ENCODE peak calls at places on chromosomes 5 and 9, in five cellular contexts. C is thoracic aorta, F is cardiac muscle cell, G is neural progenitor cell, P is IMR-90. H is an unnamed sample.
A peak's percentile ranks its signal among the peaks of the same experiment; 100 is the strongest.

GRCh38 chr5:74567351-74567870 is 73.1 kb downstream of the ENC1 start:
- DNase-seq in C (no peak), F (no peak), G (no peak), P (no peak), H (no peak)

GRCh38 chr5:120465281-120465961 is 1.3 kb downstream of the PRR16 start:
- DNase-seq in C (no peak), F (peak; percentile 65), G (peak; percentile 73), P (peak; percentile 64), H (peak; percentile 65)

GRCh38 chr9:122819791-122820489 is 8.4 kb downstream of the PDCL start:
- DNase-seq in C (no peak), F (no peak), G (no peak), P (peak; percentile 78), H (no peak)

GRCh38 chr9:10961883-10962282 is 349.1 kb upstream of the PTPRD start:
- DNase-seq in C (no peak), F (no peak), G (no peak), P (no peak), H (no peak)

GRCh38 chr5:177595991-177596774 is 3.7 kb upstream of the B4GALT7 start:
- DNase-seq in C (no peak), F (no peak), G (no peak), P (no peak), H (no peak)

GRCh38 chr9:129235931-129236331 is 57.9 kb upstream of the IER5L start:
- DNase-seq in C (no peak), F (no peak), G (no peak), P (no peak), H (no peak)

GRCh38 chr9:122036988-122037387 is 56.1 kb downstream of the TTLL11 start:
- DNase-seq in C (no peak), F (no peak), G (no peak), P (peak; percentile 68), H (no peak)

GRCh38 chr5:3007577-3007976 is 256.1 kb upstream of the IRX2 start:
- DNase-seq in C (no peak), F (no peak), G (no peak), P (no peak), H (no peak)

GRCh38 chr5:152193391-152194107 is 211.5 kb downstream of the NMUR2 start:
- DNase-seq in C (no peak), F (no peak), G (no peak), P (no peak), H (no peak)

GRCh38 chr5:58444805-58445204 is 15.1 kb downstream of the PLK2 start:
- DNase-seq in C (no peak), F (no peak), G (no peak), P (no peak), H (no peak)

GRCh38 chr5:10661401-10661800 is 97.5 kb downstream of the ANKRD33B start:
- DNase-seq in C (no peak), F (no peak), G (no peak), P (no peak), H (no peak)

GRCh38 chr9:38004809-38005560 is 64.0 kb downstream of the SHB start:
- DNase-seq in C (no peak), F (no peak), G (no peak), P (no peak), H (no peak)

GRCh38 chr9:114910541-114910940 is 19.9 kb downstream of the TNFSF8 start:
- DNase-seq in C (no peak), F (no peak), G (no peak), P (no peak), H (no peak)

DNA sequence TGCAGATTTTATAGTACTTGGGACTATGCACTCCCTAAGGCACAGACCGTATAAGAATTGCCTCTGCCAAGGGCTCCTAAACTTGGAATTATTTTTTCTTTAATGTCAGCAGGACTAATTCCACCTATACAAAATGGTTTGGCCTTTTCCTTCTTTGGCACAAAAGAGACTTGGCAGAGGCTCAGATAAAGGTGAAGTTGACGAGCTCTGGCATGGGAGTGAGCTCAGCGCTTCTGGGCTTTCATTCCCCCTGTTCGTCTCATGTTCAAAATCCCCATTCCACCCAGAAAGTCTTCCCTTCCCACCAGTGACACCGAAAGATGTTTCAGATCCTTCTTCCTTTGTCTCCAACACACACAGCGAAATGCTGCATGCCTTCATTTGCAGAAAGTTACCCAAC is 61.2 kb downstream of the F2RL2 start:
- DNase-seq in C (no peak), F (no peak), G (no peak), P (no peak), H (no peak)
- H3K27ac ChIP-seq in C (no peak overlapping the region), F (peak overlapping the region; percentile 56), G (no peak overlapping the region), P (no peak overlapping the region), H (no peak overlapping the region)

GRCh38 chr9:137759649-137760321 is 117.8 kb upstream of the CACNA1B start:
- DNase-seq in C (no peak), F (no peak), G (peak; percentile 86), P (no peak), H (no peak)

GRCh38 chr9:137761032-137761431 is 116.5 kb upstream of the CACNA1B start:
- DNase-seq in C (no peak), F (no peak), G (no peak), P (no peak), H (no peak)

GRCh38 chr9:137759117-137759516 is 118.5 kb upstream of the CACNA1B start:
- DNase-seq in C (no peak), F (no peak), G (no peak), P (no peak), H (no peak)

GRCh38 chr9:137761793-137762192 is 115.8 kb upstream of the CACNA1B start:
- DNase-seq in C (no peak), F (no peak), G (no peak), P (no peak), H (no peak)

GRCh38 chr9:137760426-137760825 is 117.2 kb upstream of the CACNA1B start:
- DNase-seq in C (no peak), F (no peak), G (no peak), P (peak; percentile 13), H (no peak)
- H3K27ac ChIP-seq in C (no peak overlapping the region), F (no peak overlapping the region), G (no peak overlapping the region), P (no peak overlapping the region), H (no peak overlapping the region)

DNA sequence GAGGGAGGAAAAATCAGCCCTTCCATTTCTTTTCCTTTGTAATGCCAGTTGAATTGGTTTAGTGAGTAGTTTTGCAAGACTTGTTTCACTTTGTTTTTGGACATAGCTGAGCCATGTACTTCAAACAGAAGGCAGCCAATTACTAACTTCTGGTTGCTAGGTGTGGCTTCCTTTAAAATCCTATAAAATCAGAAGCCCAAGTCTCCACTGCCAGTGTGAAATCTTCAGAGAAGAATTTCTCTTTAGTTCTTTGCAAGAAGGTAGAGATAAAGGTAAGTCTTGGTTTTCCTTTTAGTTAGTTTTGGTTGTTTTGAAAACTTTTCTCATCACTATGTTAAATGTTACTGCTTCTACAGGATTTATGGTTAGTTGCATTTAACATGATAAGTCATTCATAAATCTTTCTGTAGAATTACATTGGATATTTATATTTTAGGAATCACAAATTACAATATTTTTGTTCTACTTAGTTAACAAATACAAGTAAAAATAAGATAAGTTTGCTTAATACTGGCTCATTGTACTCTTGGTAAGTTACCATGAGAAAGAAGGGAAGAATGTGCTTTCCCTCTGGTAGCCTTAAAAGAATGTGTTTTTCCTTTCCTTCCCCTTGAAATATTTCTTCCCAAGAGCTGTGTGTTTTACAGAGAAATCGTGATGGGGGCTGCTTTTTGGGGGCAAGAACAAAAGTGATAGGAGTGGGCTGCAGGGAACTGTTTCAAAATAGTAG is at the start of gene ANXA1:
- DNase-seq in C (no peak), F (no peak), G (no peak), P (peak; percentile 83), H (no peak)
- H3K27ac ChIP-seq in C (peak within 1 kb of the TSS; percentile 88), F (no peak within 1 kb of the TSS), G (no peak within 1 kb of the TSS), P (peak within 1 kb of the TSS; percentile 90), H (no peak within 1 kb of the TSS)

GRCh38 chr9:133359420-133360175 is 3.2 kb downstream of the SURF2 start:
- DNase-seq in C (no peak), F (peak; percentile 27), G (peak; percentile 66), P (no peak), H (no peak)
- H3K27ac ChIP-seq in C (no peak overlapping the region), F (peak overlapping the region; percentile 51), G (no peak overlapping the region), P (no peak overlapping the region), H (peak overlapping the region; percentile 16)

GRCh38 chr5:38257236-38258036 is 923 bp upstream of the EGFLAM start:
- DNase-seq in C (no peak), F (peak; percentile 11), G (peak; percentile 71), P (no peak), H (no peak)

GRCh38 chr5:38259062-38259857 is 901 bp downstream of the EGFLAM start:
- DNase-seq in C (no peak), F (peak; percentile 10), G (peak; percentile 33), P (no peak), H (no peak)

GRCh38 chr5:38253759-38254158 is 4.6 kb upstream of the EGFLAM start:
- DNase-seq in C (no peak), F (no peak), G (no peak), P (no peak), H (no peak)

GRCh38 chr5:38258037-38258318 is 381 bp upstream of the EGFLAM start:
- DNase-seq in C (no peak), F (no peak), G (no peak), P (no peak), H (no peak)

GRCh38 chr5:38258319-38259061 is at the start of gene EGFLAM:
- DNase-seq in C (no peak), F (peak; percentile 79), G (peak; percentile 84), P (no peak), H (no peak)
- H3K27ac ChIP-seq in C (no peak within 1 kb of the TSS), F (no peak within 1 kb of the TSS), G (no peak within 1 kb of the TSS), P (no peak within 1 kb of the TSS), H (no peak within 1 kb of the TSS)